ENCODE peak calls at places on chromosomes 6 and 20, in eight cellular contexts. J is sigmoid colon; I is IMR-90; N is uterus; V is SJSA1; P is CD8-positive, alpha-beta T cell; D is mesendoderm; W is H9. F is an unnamed sample. For H3K4me1, the result is how much of the 10 kb centered on the place peaks cover.

GRCh38 chr6:70651326-70651905 is 16.3 kb upstream of the SMAP1 start:
- DNase-seq in J (no peak), I (no peak), N (no peak), V (no peak), P (peak), D (no peak), W (no peak), F (no peak)

GRCh38 chr20:52675414-52675813 is 296.7 kb upstream of the TSHZ2 start:
- DNase-seq in J (no peak), I (no peak), N (no peak), V (no peak), P (no peak), D (no peak), W (no peak), F (no peak)

GRCh38 chr6:117505337-117505736 is 22.9 kb downstream of the DCBLD1 start:
- DNase-seq in J (no peak), I (peak), N (no peak), V (no peak), P (no peak), D (no peak), W (no peak), F (no peak)

GRCh38 chr20:53800883-53801604 is 207.4 kb upstream of the ZNF217 start:
- DNase-seq in J (no peak), I (no peak), N (no peak), V (no peak), P (no peak), D (peak), W (no peak), F (no peak)

GRCh38 chr6:94215614-94216013 is 796.3 kb upstream of the EPHA7 start:
- DNase-seq in J (no peak), I (no peak), N (no peak), V (no peak), P (no peak), D (no peak), W (no peak), F (no peak)

GRCh38 chr20:32111763-32112162 is 2.2 kb downstream of the TM9SF4 start:
- DNase-seq in J (no peak), I (no peak), N (no peak), V (no peak), P (no peak), D (no peak), W (no peak), F (no peak)

GRCh38 chr20:44489931-44490330 is 14.3 kb downstream of the TTPAL start:
- DNase-seq in J (no peak), I (no peak), N (no peak), V (no peak), P (no peak), D (no peak), W (no peak), F (no peak)

GRCh38 chr6:44966449-44967091 is 361.6 kb upstream of the RUNX2 start:
- DNase-seq in J (no peak), I (peak), N (no peak), V (peak), P (no peak), D (no peak), W (no peak), F (no peak)

GRCh38 chr20:45685896-45686295 is 15.9 kb upstream of the WFDC11 start:
- DNase-seq in J (no peak), I (no peak), N (no peak), V (no peak), P (no peak), D (peak), W (peak), F (peak)

GRCh38 chr6:136709429-136709828 is 82.8 kb downstream of the MAP3K5 start:
- DNase-seq in J (no peak), I (no peak), N (no peak), V (no peak), P (no peak), D (no peak), W (no peak), F (no peak)

GRCh38 chr6:14211596-14211961 is 94.0 kb downstream of the CD83 start:
- DNase-seq in J (peak), I (peak), N (peak), V (peak), P (peak), D (peak), W (peak), F (peak)

GRCh38 chr6:14209005-14209404 is 91.4 kb downstream of the CD83 start:
- DNase-seq in J (no peak), I (no peak), N (no peak), V (no peak), P (no peak), D (no peak), W (no peak), F (no peak)

GRCh38 chr6:14210663-14211595 is 93.4 kb downstream of the CD83 start:
- DNase-seq in J (peak), I (peak), N (peak), V (peak), P (peak), D (peak), W (peak), F (peak)

GRCh38 chr6:14212020-14212419 is 94.4 kb downstream of the CD83 start:
- DNase-seq in J (no peak), I (no peak), N (no peak), V (no peak), P (no peak), D (peak), W (peak), F (peak)

DNA sequence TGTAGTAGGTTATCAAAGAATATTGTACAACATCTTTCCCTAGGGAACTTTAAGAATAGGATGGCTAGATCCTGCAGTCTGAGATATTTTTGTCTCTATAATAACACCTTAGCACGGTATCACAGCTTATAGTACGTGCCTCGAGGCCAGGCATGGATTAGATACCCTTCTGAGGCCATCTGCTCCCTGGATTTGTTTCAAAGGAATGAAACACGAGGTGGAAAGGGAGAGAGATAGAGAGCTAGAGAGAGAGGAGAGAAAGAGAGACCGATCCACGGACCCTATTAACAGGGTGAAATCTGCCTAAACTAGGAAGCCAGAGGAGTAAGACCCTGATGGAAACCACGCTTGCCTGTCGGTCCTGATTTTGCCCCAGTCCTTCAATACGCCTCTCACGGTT is 92.5 kb downstream of the CD83 start:
- DNase-seq in J (no peak), I (no peak), N (no peak), V (no peak), P (no peak), D (no peak), W (no peak), F (no peak)
- H3K4me1 ChIP-seq in J (under half), I (under half), N (under half), V (under half), P (under half), D (under half), W (under half), F (under half)

GRCh38 chr20:57763235-57763595 is 53.4 kb upstream of the PMEPA1 start:
- DNase-seq in J (no peak), I (no peak), N (no peak), V (no peak), P (no peak), D (no peak), W (no peak), F (no peak)

GRCh38 chr20:57759724-57760123 is 49.9 kb upstream of the PMEPA1 start:
- DNase-seq in J (no peak), I (no peak), N (peak), V (no peak), P (no peak), D (peak), W (no peak), F (no peak)

GRCh38 chr20:57762531-57763234 is 52.9 kb upstream of the PMEPA1 start:
- DNase-seq in J (peak), I (no peak), N (no peak), V (no peak), P (no peak), D (no peak), W (no peak), F (no peak)

GRCh38 chr20:57761413-57761734 is 51.6 kb upstream of the PMEPA1 start:
- DNase-seq in J (peak), I (no peak), N (no peak), V (no peak), P (no peak), D (no peak), W (no peak), F (no peak)

DNA sequence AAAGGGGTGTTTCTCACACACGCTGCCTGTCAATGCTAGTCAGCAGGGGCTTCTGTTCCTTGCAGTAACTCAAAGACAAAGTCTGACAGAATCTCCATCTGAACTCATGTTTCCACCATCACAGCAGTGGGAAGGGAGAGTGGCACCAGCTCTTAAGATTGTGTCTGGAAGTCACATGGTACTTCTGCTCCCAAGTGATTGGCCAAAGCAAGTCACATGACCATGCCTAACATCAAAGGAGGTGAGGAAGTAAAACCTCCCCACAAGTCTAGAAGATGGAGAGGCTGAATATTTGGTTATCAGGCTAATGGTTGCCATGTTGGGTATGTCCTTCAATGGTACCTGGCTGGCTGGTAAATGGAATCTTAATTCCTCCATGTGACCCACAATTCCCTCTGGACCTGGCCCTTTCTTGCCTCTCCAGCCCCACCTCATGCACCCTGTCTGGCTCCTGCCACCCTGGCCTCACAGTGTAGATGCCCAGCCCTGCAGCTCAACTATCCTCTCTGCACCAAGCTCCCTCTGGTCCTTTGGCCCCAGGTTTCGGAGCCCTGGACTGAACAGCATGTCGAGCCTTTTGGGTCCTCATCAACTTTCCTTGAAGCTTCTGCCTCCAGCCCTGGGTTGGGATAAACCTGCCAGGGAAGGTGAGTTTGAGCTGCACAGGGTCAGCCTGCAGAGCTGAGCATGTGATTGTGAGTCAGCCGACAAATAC is 51.0 kb upstream of the PMEPA1 start:
- DNase-seq in J (peak), I (no peak), N (peak), V (no peak), P (no peak), D (no peak), W (no peak), F (no peak)
- H3K4me1 ChIP-seq in J (under half), I (under half), N (under half), V (under half), P (under half), D (under half), W (under half), F (under half)

DNA sequence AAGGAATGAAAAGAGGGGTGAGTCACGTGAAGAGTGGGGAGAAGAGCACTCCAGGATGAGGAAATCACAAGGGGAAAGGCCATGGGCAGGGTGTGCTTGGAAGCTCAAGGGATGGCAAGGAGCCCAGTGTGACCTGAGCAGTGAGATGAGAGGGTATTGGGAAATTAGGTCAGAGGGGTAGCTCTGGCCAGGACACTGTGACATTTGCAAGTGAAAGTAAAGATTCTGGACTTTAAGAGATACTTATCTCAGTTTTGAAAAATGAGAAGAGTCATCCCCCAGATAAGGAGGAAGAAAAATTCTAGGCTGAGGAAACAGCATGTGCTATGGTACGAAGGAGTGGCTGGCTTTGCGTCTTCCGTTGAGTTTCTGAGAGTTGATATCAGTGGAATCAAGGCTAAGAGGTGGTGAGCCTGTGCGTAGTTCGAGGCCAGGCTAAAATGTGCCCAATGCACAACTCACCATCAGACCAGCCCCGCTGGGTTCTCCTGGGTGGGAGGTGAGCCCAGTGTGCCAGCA is 79.9 kb downstream of the GCLC start:
- DNase-seq in J (peak), I (peak), N (peak), V (no peak), P (no peak), D (no peak), W (no peak), F (no peak)
- H3K4me1 ChIP-seq in J (under half), I (under half), N (under half), V (under half), P (under half), D (under half), W (under half), F (under half)

GRCh38 chr6:30931959-30932645 is at the start of gene SFTA2:
- DNase-seq in J (no peak), I (no peak), N (no peak), V (no peak), P (no peak), D (no peak), W (no peak), F (no peak)
- H3K4me1 ChIP-seq in J (under half), I (under half), N (under half), V (under half), P (under half), D (under half), W (under half), F (under half)

GRCh38 chr6:150765457-150765764 is 100.1 kb upstream of the MTHFD1L start:
- DNase-seq in J (no peak), I (no peak), N (no peak), V (no peak), P (no peak), D (no peak), W (no peak), F (no peak)

GRCh38 chr6:150766201-150766997 is 99.1 kb upstream of the MTHFD1L start:
- DNase-seq in J (no peak), I (no peak), N (no peak), V (no peak), P (no peak), D (no peak), W (no peak), F (no peak)

GRCh38 chr6:150767161-150767560 is 98.3 kb upstream of the MTHFD1L start:
- DNase-seq in J (no peak), I (no peak), N (no peak), V (no peak), P (no peak), D (no peak), W (no peak), F (no peak)

GRCh38 chr6:150767585-150768164 is 97.8 kb upstream of the MTHFD1L start:
- DNase-seq in J (no peak), I (no peak), N (no peak), V (peak), P (no peak), D (peak), W (no peak), F (peak)

GRCh38 chr6:150764638-150765456 is 100.7 kb upstream of the MTHFD1L start:
- DNase-seq in J (no peak), I (no peak), N (no peak), V (no peak), P (no peak), D (no peak), W (no peak), F (no peak)
- H3K4me1 ChIP-seq in J (under half), I (under half), N (under half), V (under half), P (under half), D (under half), W (under half), F (under half)

GRCh38 chr6:112228480-112229332 is 25.7 kb downstream of the LAMA4 start:
- DNase-seq in J (no peak), I (no peak), N (no peak), V (no peak), P (no peak), D (no peak), W (no peak), F (no peak)
- H3K4me1 ChIP-seq in J (half or more), I (under half), N (under half), V (under half), P (under half), D (under half), W (under half), F (under half)

GRCh38 chr20:19936801-19937583 is 80.2 kb upstream of the NAA20 start:
- DNase-seq in J (no peak), I (no peak), N (no peak), V (no peak), P (no peak), D (no peak), W (no peak), F (no peak)

GRCh38 chr20:19938421-19938787 is 78.8 kb upstream of the NAA20 start:
- DNase-seq in J (no peak), I (no peak), N (no peak), V (no peak), P (no peak), D (no peak), W (no peak), F (no peak)

GRCh38 chr20:19935842-19936241 is 81.3 kb upstream of the NAA20 start:
- DNase-seq in J (no peak), I (no peak), N (no peak), V (no peak), P (no peak), D (no peak), W (no peak), F (peak)

GRCh38 chr20:19934792-19935491 is 82.2 kb upstream of the NAA20 start:
- DNase-seq in J (peak), I (no peak), N (no peak), V (no peak), P (no peak), D (no peak), W (no peak), F (no peak)

GRCh38 chr20:19937651-19938420 is 79.3 kb upstream of the NAA20 start:
- DNase-seq in J (no peak), I (no peak), N (no peak), V (no peak), P (no peak), D (no peak), W (no peak), F (no peak)
- H3K4me1 ChIP-seq in J (under half), I (under half), N (under half), V (under half), P (under half), D (under half), W (under half), F (under half)

DNA sequence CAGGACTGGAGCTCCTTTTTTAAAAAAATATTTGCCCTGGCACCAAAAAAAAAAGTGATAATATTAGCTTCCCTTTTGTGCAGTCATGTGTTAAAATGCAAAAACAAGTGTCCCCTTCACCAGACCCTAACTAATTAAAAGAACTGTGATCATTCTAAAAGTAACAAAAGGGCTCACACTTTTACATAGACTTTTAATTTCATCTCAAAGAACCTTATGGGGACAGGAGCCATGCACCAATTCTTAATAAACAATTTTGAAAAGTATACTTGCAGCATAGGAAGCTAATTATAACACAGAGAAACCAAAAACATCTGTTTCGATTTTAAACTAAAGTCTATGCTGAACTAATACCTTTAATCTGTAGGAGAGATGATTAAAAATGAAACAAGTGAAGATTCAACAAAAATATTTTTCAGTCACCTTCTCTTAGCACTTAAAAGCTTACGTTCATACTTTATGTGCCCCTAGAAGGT is 17.3 kb downstream of the STX7 start:
- DNase-seq in J (no peak), I (no peak), N (no peak), V (no peak), P (no peak), D (no peak), W (no peak), F (no peak)
- H3K4me1 ChIP-seq in J (under half), I (under half), N (under half), V (under half), P (under half), D (under half), W (under half), F (under half)

GRCh38 chr20:36483205-36483918 is 58.0 kb upstream of the MYL9 start:
- DNase-seq in J (no peak), I (no peak), N (no peak), V (no peak), P (no peak), D (no peak), W (no peak), F (no peak)

GRCh38 chr20:36482044-36482473 is 59.3 kb upstream of the MYL9 start:
- DNase-seq in J (no peak), I (no peak), N (no peak), V (no peak), P (no peak), D (no peak), W (no peak), F (no peak)

GRCh38 chr20:36483919-36484808 is 57.2 kb upstream of the MYL9 start:
- DNase-seq in J (no peak), I (peak), N (no peak), V (peak), P (no peak), D (no peak), W (no peak), F (no peak)

GRCh38 chr20:36487069-36487468 is 54.2 kb upstream of the MYL9 start:
- DNase-seq in J (no peak), I (no peak), N (no peak), V (no peak), P (no peak), D (no peak), W (no peak), F (no peak)

DNA sequence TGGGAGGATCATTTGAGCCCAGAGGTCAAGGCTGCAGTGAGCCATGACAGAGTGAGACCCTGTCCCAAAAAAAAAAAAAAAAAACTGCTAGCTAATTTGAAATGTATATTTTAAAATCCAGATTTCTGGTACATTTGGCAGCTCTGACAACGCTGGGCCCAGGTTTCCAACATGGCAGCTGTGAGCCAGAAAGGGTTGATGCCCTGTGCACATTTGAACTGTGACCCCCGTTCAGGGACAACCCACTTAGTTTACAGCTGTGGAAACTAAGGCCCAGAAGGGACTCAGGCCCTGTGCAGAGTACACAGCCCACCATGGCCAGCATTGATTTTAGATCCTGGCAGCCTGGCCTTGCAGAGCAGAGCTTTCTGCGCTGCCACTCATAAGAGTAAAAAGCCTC is 56.0 kb upstream of the MYL9 start:
- DNase-seq in J (no peak), I (no peak), N (no peak), V (no peak), P (no peak), D (no peak), W (no peak), F (no peak)
- H3K4me1 ChIP-seq in J (half or more), I (under half), N (under half), V (under half), P (under half), D (under half), W (under half), F (under half)